ENCODE peak calls at places on chromosomes 2 and 18, in six cellular contexts. F is omental fat pad, Q is cardiac fibroblast, G is AG10803, B is tibial nerve, W is adrenal gland. U is an unnamed sample.

GRCh38 chr2:953975-954686 is 3.5 kb downstream of the SNTG2 start:
- DNase-seq in Q (peak), G (peak), W (no peak), F (no peak), B (no peak), U (no peak)

GRCh38 chr18:80107396-80107795 is 1.7 kb upstream of the ADNP2 start:
- DNase-seq in Q (no peak), W (no peak), F (no peak), G (no peak), B (no peak), U (no peak)

GRCh38 chr2:145593991-145594702 is 1074.2 kb upstream of the ZEB2 start:
- DNase-seq in Q (peak), G (peak), W (no peak), B (no peak), F (no peak), U (no peak)

GRCh38 chr2:101689120-101689827 is 8.2 kb upstream of the MAP4K4 start:
- DNase-seq in G (no peak), B (no peak), F (no peak), Q (no peak), W (no peak), U (no peak)

GRCh38 chr2:47173986-47174730 is 19.1 kb upstream of the STPG4 start:
- DNase-seq in F (no peak), G (no peak), Q (no peak), B (no peak), W (no peak), U (no peak)

GRCh38 chr18:7941533-7941932 is 374.4 kb downstream of the PTPRM start:
- DNase-seq in F (no peak), G (no peak), Q (no peak), W (peak), B (no peak), U (no peak)

GRCh38 chr2:138090330-138090729 is 126.1 kb downstream of the HNMT start:
- DNase-seq in G (peak), F (no peak), Q (peak), W (no peak), B (peak), U (no peak)

GRCh38 chr2:239409976-239410375 is 9.2 kb upstream of the HDAC4 start:
- DNase-seq in Q (no peak), F (no peak), G (no peak), W (no peak), B (no peak), U (no peak)

GRCh38 chr2:150495993-150496627 is 8.6 kb upstream of the RND3 start:
- DNase-seq in F (no peak), W (no peak), G (peak), Q (peak), B (no peak), U (no peak)

GRCh38 chr18:79737426-79737825 is 57.8 kb downstream of the CTDP1 start:
- DNase-seq in B (no peak), W (no peak), G (no peak), Q (no peak), F (no peak), U (no peak)

GRCh38 chr2:54757496-54757895 is 34.0 kb downstream of the EML6 start:
- DNase-seq in W (peak), F (no peak), Q (peak), B (no peak), G (peak), U (peak)

GRCh38 chr2:236209535-236209934 is 41.3 kb upstream of the GBX2 start:
- DNase-seq in G (no peak), W (no peak), Q (no peak), F (no peak), B (no peak), U (no peak)

GRCh38 chr2:37377187-37377532 is 32.7 kb downstream of the QPCT start:
- DNase-seq in F (no peak), G (peak), B (peak), W (no peak), Q (peak), U (no peak)

GRCh38 chr2:168220971-168221819 is 26.2 kb downstream of the STK39 start:
- DNase-seq in Q (no peak), W (no peak), F (no peak), G (no peak), B (no peak), U (no peak)

GRCh38 chr2:127118038-127118437 is 11.1 kb upstream of the BIN1 start:
- DNase-seq in G (no peak), B (no peak), Q (no peak), W (no peak), F (no peak), U (no peak)

GRCh38 chr2:7262608-7263228 is 345.5 kb downstream of the RNF144A start:
- DNase-seq in W (no peak), F (no peak), Q (no peak), B (no peak), G (no peak), U (no peak)

GRCh38 chr2:30287190-30287589 is 55.9 kb downstream of the LBH start:
- DNase-seq in Q (no peak), W (no peak), F (no peak), G (no peak), B (no peak), U (no peak)

GRCh38 chr2:226115102-226115831 is 684.4 kb downstream of the IRS1 start:
- DNase-seq in B (no peak), G (peak), Q (peak), F (no peak), W (no peak), U (no peak)

GRCh38 chr18:43935051-43935412 is 657.7 kb upstream of the SYT4 start:
- DNase-seq in G (peak), B (no peak), Q (peak), F (no peak), W (no peak), U (no peak)

GRCh38 chr18:23301971-23302370 is 151.1 kb upstream of the RIOK3 start:
- DNase-seq in Q (no peak), W (no peak), F (no peak), B (no peak), G (no peak), U (no peak)

GRCh38 chr18:34707670-34708069 is 2.4 kb upstream of the DTNA start:
- DNase-seq in G (peak), Q (peak), B (peak), F (no peak), W (peak), U (no peak)

GRCh38 chr2:218856168-218856895 is 3.3 kb upstream of the WNT6 start:
- DNase-seq in Q (no peak), F (no peak), W (no peak), B (no peak), G (no peak), U (no peak)

GRCh38 chr2:103788875-103789715 is 1027.3 kb downstream of the TMEM182 start:
- DNase-seq in F (no peak), W (peak), G (no peak), B (no peak), Q (peak), U (no peak)

GRCh38 chr2:177464549-177464948 is 72.0 kb downstream of the AGPS start:
- DNase-seq in G (no peak), F (no peak), W (no peak), B (no peak), Q (no peak), U (no peak)

GRCh38 chr2:46781468-46782189 is 134.0 kb downstream of the MCFD2 start:
- DNase-seq in F (no peak), G (peak), W (no peak), Q (no peak), B (no peak), U (no peak)

DNA sequence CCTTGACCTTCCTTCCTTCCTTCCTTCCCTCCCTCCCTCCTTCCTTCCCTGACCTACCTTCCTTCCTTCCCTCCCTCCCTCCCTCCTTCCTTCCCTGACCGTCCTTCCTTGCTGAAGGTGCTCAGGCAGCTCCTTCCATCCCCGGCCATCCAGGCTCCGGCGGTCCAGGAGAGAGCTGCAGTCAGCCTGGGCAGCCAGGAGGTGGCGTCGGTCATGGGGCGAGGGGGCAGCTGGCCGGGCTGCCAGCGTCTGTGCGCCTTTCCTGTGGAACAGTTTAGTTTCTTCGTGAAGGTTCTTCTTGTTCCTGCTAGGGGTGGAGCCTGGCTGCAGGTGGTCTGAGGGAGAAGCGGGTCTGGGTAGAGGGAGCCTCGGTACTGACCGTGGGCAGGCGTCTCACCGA is 15.7 kb downstream of the GPR35 start:
- DNase-seq in F (no peak), G (peak), W (peak), Q (peak), B (no peak), U (no peak)
- TF ChIP-seq CTCF in F (no peak), G (peak), W (no peak), Q (peak), B (no peak), U (no peak)

DNA sequence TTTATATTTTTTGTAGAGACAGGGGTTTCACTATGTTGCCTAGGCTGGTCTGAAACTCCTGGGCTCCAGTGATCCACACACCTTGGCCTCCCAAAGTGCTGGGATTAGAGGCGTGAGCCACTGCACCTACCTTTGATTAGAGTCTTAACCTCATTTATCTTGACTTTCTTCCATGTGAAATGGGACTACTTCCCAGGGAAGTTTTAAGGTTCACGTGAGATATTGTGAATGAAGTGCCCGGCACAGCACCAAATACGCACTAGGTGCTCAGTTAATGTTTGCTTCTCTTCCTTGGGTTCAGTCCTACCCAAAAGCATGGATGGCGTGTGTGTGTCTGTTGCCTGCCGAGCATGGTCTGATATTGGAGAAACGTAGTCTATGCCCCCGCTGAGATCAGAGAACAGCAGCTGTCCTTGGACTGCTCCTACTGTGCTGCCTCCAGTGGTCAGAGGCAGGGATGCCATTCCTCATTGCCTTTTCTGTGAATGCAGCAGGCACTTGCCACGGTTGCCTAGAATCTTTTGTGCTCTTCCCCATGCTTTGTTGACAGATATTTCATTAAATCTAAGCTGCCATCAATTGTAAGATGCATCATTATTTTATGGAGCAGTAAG is 12.3 kb upstream of the TFCP2L1 start:
- DNase-seq in F (no peak), G (peak), B (no peak), Q (peak), W (peak), U (no peak)
- TF ChIP-seq CTCF in F (no peak), G (peak), B (no peak), Q (peak), W (peak), U (no peak)

GRCh38 chr18:27749189-27749588 is 427.7 kb downstream of the CDH2 start:
- DNase-seq in W (no peak), G (no peak), F (no peak), B (no peak), Q (no peak), U (no peak)

GRCh38 chr18:27746241-27746640 is 430.7 kb downstream of the CDH2 start:
- DNase-seq in Q (no peak), F (no peak), B (no peak), G (no peak), W (no peak), U (no peak)

GRCh38 chr18:27748336-27748735 is 428.6 kb downstream of the CDH2 start:
- DNase-seq in F (no peak), G (no peak), B (no peak), W (no peak), Q (no peak), U (no peak)

GRCh38 chr18:27752944-27753343 is 424.0 kb downstream of the CDH2 start:
- DNase-seq in G (no peak), W (no peak), F (no peak), B (no peak), Q (no peak), U (no peak)

DNA sequence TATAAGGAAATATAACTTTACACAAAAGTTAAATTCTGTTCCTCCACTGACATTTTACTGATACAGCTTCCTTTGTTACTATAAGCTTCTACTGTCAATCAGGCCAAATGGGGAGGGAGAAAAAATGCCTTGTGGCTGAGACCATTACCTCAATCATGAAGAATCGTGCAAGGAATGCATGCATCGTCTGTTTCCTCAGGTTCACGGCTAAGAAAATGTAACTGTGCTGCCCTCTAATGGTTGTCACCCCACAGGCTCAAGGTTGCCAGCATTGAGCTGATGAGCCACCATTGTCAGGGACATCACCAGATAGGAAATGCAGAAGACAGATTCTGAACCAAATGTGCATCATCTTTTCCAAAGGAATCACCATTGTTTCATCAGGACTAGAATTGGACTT is 426.9 kb downstream of the CDH2 start:
- DNase-seq in F (no peak), G (peak), B (peak), W (peak), Q (peak), U (no peak)
- TF ChIP-seq CTCF in F (no peak), G (peak), B (no peak), W (peak), Q (peak), U (no peak)

GRCh38 chr2:170966648-170967396 is 37.8 kb downstream of the GORASP2 start:
- DNase-seq in G (no peak), W (no peak), F (no peak), Q (no peak), B (no peak), U (no peak)
- TF ChIP-seq CTCF in G (peak), W (no peak), F (no peak), Q (peak), B (peak), U (no peak)

U was measured in activated B cell treated with CpG ODN at 0.5 μM for 24 hours.